ENCODE peak calls at places on chromosome 20, in five cellular contexts. C, I, T, Q and R are unnamed samples.

GRCh38 chr20:33689973-33690372 is 3.8 kb upstream of the E2F1 start:
- DNase-seq in Q (no peak), T (peak), I (peak), C (no peak), R (peak)

GRCh38 chr20:52105045-52105572 is 86.5 kb downstream of the ZFP64 start:
- DNase-seq in C (no peak), Q (peak), T (no peak), I (no peak), R (no peak)

GRCh38 chr20:38748863-38749153 is 548 bp downstream of the ACTR5 start:
- DNase-seq in Q (no peak), I (no peak), T (no peak), C (no peak), R (peak)

GRCh38 chr20:33516882-33517281 is 27.0 kb downstream of the CBFA2T2 start:
- DNase-seq in Q (peak), I (no peak), T (no peak), C (no peak), R (no peak)

GRCh38 chr20:53950031-53950430 is 120.4 kb downstream of the BCAS1 start:
- DNase-seq in C (no peak), T (no peak), I (no peak), Q (no peak), R (no peak)

GRCh38 chr20:47610247-47610944 is 108.7 kb downstream of the NCOA3 start:
- DNase-seq in I (peak), C (peak), Q (peak), T (peak), R (peak)

GRCh38 chr20:33392016-33392415 is 9.3 kb downstream of the CDK5RAP1 start:
- DNase-seq in C (no peak), Q (no peak), I (no peak), T (no peak), R (no peak)

GRCh38 chr20:51446656-51447055 is 95.9 kb downstream of the NFATC2 start:
- DNase-seq in I (no peak), C (peak), Q (peak), T (no peak), R (no peak)

GRCh38 chr20:54207743-54208491 is at the start of gene PFDN4:
- DNase-seq in T (peak), C (peak), I (peak), Q (peak), R (peak)

GRCh38 chr20:38875170-38875993 is 50.8 kb upstream of the FAM83D start:
- DNase-seq in I (peak), C (peak), Q (no peak), T (peak), R (peak)